ENCODE peak calls at places on chromosomes 13 and 19, in five cellular contexts. E, G, N, I and H are unnamed samples.

GRCh38 chr19:4352701-4353121 is 9.3 kb downstream of the MPND start:
- DNase-seq in I (no peak), N (no peak), G (no peak), E (no peak), H (peak; percentile 72)

GRCh38 chr19:38173324-38174041 is 50.5 kb downstream of the DPF1 start:
- DNase-seq in E (peak; percentile 83), G (no peak), I (no peak), N (no peak), H (no peak)

GRCh38 chr19:38507551-38508127 is 74.1 kb downstream of the RYR1 start:
- DNase-seq in E (no peak), N (no peak), I (no peak), G (no peak), H (no peak)

GRCh38 chr19:5870986-5871394 is 650 bp upstream of the FUT5 start:
- DNase-seq in G (no peak), E (no peak), N (no peak), I (no peak), H (no peak)

GRCh38 chr13:85825454-85825853 is 26.2 kb upstream of the SLITRK6 start:
- DNase-seq in N (no peak), E (no peak), I (no peak), G (no peak), H (no peak)

GRCh38 chr19:35038623-35039512 is 2.7 kb upstream of the HPN start:
- DNase-seq in N (no peak), G (no peak), E (no peak), I (no peak), H (no peak)

GRCh38 chr13:25860265-25860664 is 191.6 kb downstream of the SHISA2 start:
- DNase-seq in I (no peak), E (no peak), N (no peak), G (no peak), H (no peak)

GRCh38 chr13:114034481-114034891 is 60.6 kb upstream of the C13orf46 start:
- DNase-seq in G (no peak), I (no peak), E (no peak), N (no peak), H (no peak)

GRCh38 chr13:39784347-39784746 is 128.9 kb downstream of the COG6 start:
- DNase-seq in E (no peak), N (no peak), G (no peak), I (no peak), H (no peak)

GRCh38 chr19:18867751-18868150 is 28.2 kb downstream of the CERS1 start:
- DNase-seq in N (no peak), E (no peak), I (no peak), G (no peak), H (no peak)

GRCh38 chr19:18865106-18865972 is 30.6 kb downstream of the CERS1 start:
- DNase-seq in I (no peak), N (no peak), G (no peak), E (no peak), H (no peak)

GRCh38 chr19:18866800-18867123 is 29.2 kb downstream of the CERS1 start:
- DNase-seq in I (no peak), G (no peak), N (no peak), E (no peak), H (no peak)

GRCh38 chr19:18867199-18867598 is 28.8 kb downstream of the CERS1 start:
- DNase-seq in G (no peak), E (no peak), I (no peak), N (no peak), H (no peak)

GRCh38 chr19:18865973-18866799 is 29.8 kb downstream of the CERS1 start:
- DNase-seq in N (peak; percentile 50), I (peak; percentile 97), G (peak; percentile 62), E (peak; percentile 61), H (peak; percentile 74)
- TF ChIP-seq POLR2A in N (no peak), I (no peak), G (no peak), E (peak; percentile 9), H (no peak)

DNA sequence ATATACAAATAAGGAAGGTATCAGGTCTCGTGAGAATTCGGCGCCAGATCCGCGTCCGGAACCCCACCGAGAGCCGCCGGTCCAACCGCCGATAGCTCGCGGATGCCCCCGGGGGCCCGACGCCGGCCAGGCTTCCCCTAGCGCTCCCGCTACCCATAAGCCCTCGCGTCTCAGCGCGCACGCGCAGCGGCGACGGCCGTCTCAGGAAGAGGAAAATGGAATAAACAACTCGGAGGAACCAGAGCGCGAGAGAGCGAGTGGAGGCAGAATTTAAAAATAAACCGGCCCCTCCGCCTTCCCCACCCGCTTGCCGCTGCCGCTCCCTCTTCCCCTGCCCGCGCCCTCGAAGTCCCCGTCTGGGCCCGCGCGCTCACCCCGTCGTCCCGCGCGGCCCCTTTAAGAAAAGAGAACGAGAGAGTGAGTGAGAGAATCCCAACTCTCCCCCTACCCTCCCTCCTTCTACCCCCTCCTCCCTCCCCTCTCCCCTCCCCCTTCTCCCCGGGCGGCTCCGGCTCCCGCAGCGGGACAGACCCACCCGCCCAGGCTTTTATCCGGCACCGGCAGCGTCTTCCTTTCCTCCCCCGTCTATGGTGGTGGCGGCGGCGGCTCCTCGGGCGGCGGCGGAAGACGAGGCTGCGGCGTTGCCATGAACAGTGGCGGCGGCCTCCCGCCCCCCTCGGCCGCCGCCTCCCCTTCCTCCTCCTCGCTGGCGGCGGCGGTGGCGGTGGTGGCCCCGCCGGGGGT is at the start of gene PAN3:
- DNase-seq in I (peak; percentile 69), G (peak; percentile 91), N (peak; percentile 90), E (peak; percentile 92), H (peak; percentile 92)
- TF ChIP-seq POLR2A in I (peak; percentile 89), G (peak; percentile 86), N (peak; percentile 50), E (peak; percentile 58), H (peak; percentile 85)

GRCh38 chr19:48500830-48501445 is 10.7 kb downstream of the LMTK3 start:
- DNase-seq in G (no peak), I (no peak), N (no peak), E (no peak), H (no peak)

GRCh38 chr19:48499352-48500090 is 12.1 kb downstream of the LMTK3 start:
- DNase-seq in N (no peak), I (no peak), E (no peak), G (no peak), H (no peak)

GRCh38 chr19:48502720-48503018 is 9.0 kb downstream of the LMTK3 start:
- DNase-seq in N (no peak), I (no peak), E (no peak), G (no peak), H (no peak)

GRCh38 chr19:48501961-48502719 is 9.5 kb downstream of the LMTK3 start:
- DNase-seq in N (no peak), E (no peak), G (peak; percentile 97), I (no peak), H (no peak)

DNA sequence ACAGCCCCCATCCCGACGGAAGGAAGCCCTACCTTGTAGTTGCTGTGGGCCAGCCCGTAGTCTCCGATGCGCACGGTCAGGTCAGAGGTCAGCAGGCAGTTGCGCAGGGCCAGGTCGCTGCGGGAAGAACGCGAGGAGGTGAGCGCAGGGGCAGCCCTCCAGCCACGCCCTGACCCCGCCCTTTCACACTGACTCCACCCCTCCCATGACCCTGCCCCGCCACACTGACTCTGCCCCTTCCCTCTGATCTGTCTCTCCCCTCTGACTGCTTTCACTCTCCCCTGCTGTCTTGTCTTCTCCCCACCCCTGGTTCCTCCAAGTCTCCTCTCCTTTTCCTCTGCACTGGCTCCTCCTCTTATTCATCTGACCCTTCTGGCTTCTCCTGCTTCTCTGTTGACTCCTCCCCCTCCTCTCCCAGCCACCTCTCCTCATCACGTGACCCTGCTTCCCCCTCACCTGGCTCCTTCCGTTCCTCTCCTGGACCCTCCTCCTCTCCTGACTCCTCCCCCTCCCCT is 10.1 kb downstream of the LMTK3 start:
- DNase-seq in N (no peak), I (no peak), E (no peak), G (peak; percentile 92), H (no peak)
- TF ChIP-seq POLR2A in N (no peak), I (no peak), E (no peak), G (peak; percentile 36), H (no peak)

GRCh38 chr13:91580749-91581148 is 182.3 kb downstream of the GPC5 start:
- DNase-seq in I (no peak), E (no peak), G (no peak), N (no peak), H (no peak)

GRCh38 chr13:91574756-91575155 is 176.3 kb downstream of the GPC5 start:
- DNase-seq in E (no peak), G (no peak), I (no peak), N (no peak), H (no peak)

GRCh38 chr13:91576590-91576989 is 178.2 kb downstream of the GPC5 start:
- DNase-seq in N (no peak), G (no peak), I (no peak), E (no peak), H (peak; percentile 20)

GRCh38 chr13:91579320-91579719 is 180.9 kb downstream of the GPC5 start:
- DNase-seq in N (no peak), I (no peak), E (no peak), G (no peak), H (no peak)
- TF ChIP-seq POLR2A in N (no peak), I (no peak), E (no peak), G (no peak), H (no peak)

GRCh38 chr19:461664-462551 is 1.1 kb upstream of the SHC2 start:
- DNase-seq in I (no peak), N (no peak), E (no peak), G (peak; percentile 51), H (peak; percentile 15)
- TF ChIP-seq POLR2A in I (no peak), N (no peak), E (no peak), G (peak; percentile 43), H (no peak)

GRCh38 chr13:106036870-106037269 is 498.6 kb downstream of the EFNB2 start:
- DNase-seq in G (no peak), E (no peak), N (no peak), I (no peak), H (no peak)

GRCh38 chr13:106038752-106039151 is 496.7 kb downstream of the EFNB2 start:
- DNase-seq in G (no peak), E (no peak), I (no peak), N (no peak), H (no peak)

GRCh38 chr13:106029901-106030300 is 505.6 kb downstream of the EFNB2 start:
- DNase-seq in I (no peak), N (no peak), G (no peak), E (no peak), H (no peak)

GRCh38 chr13:106033634-106034033 is 501.8 kb downstream of the EFNB2 start:
- DNase-seq in N (no peak), I (no peak), E (no peak), G (no peak), H (no peak)

GRCh38 chr13:106034201-106034600 is 501.3 kb downstream of the EFNB2 start:
- DNase-seq in G (no peak), I (no peak), N (no peak), E (no peak), H (no peak)
- TF ChIP-seq POLR2A in G (no peak), I (no peak), N (no peak), E (no peak), H (no peak)